ENCODE peak calls at places on chromosome X, in seven cellular contexts. Y, D, U, N, O, X and S are unnamed samples.

GRCh38 chrX:133569217-133569616 is 153.9 kb upstream of the GPC4 start:
- DNase-seq in O (no peak), N (no peak), U (no peak), X (no peak), D (no peak), Y (no peak), S (no peak)

GRCh38 chrX:9114245-9114644 is 80.3 kb upstream of the FAM9B start:
- DNase-seq in O (no peak), X (no peak), D (peak; percentile 6), Y (no peak), N (no peak), U (no peak), S (no peak)

GRCh38 chrX:151082077-151082948 is 94.1 kb upstream of the GPR50 start:
- DNase-seq in N (no peak), X (peak; percentile 83), O (peak; percentile 32), U (peak; percentile 76), Y (peak; percentile 34), D (peak; percentile 66), S (peak; percentile 87)

GRCh38 chrX:44945736-44946135 is 72.7 kb downstream of the KDM6A start:
- DNase-seq in N (no peak), D (no peak), X (no peak), Y (no peak), U (no peak), O (no peak), S (no peak)

GRCh38 chrX:83185010-83185409 is 323.1 kb upstream of the POU3F4 start:
- DNase-seq in X (no peak), U (no peak), O (no peak), Y (no peak), D (no peak), N (no peak), S (no peak)

GRCh38 chrX:154140742-154141141 is 3.3 kb upstream of the OPN1LW start:
- DNase-seq in D (no peak), O (no peak), N (no peak), U (no peak), X (no peak), Y (no peak), S (no peak)

GRCh38 chrX:43467608-43468234 is 188.4 kb upstream of the MAOA start:
- DNase-seq in N (no peak), O (no peak), U (no peak), D (no peak), X (no peak), Y (no peak), S (no peak)

GRCh38 chrX:150990910-150991309 is 7.8 kb downstream of the HMGB3 start:
- DNase-seq in N (no peak), U (no peak), O (no peak), X (no peak), Y (no peak), D (no peak), S (no peak)

GRCh38 chrX:32293962-32294708 is 917.2 kb downstream of the DMD start:
- DNase-seq in Y (no peak), D (no peak), X (no peak), U (no peak), N (no peak), O (no peak), S (no peak)

GRCh38 chrX:103686199-103687072 is at the start of gene MORF4L2:
- DNase-seq in X (peak; percentile 73), O (peak; percentile 79), Y (peak; percentile 99), U (peak; percentile 91), D (peak; percentile 99), N (peak; percentile 99), S (peak; percentile 82)

GRCh38 chrX:133415276-133416105 is at the start of gene GPC4:
- DNase-seq in O (no peak), Y (peak; percentile 52), N (no peak), X (peak; percentile 81), D (no peak), U (peak; percentile 91), S (peak; percentile 71)

GRCh38 chrX:153645921-153646481 is 1.0 kb upstream of the DUSP9 start:
- DNase-seq in N (no peak), Y (no peak), U (no peak), D (no peak), O (no peak), X (no peak), S (no peak)

GRCh38 chrX:153635788-153636668 is 11.0 kb upstream of the DUSP9 start:
- DNase-seq in U (peak; percentile 56), X (peak; percentile 76), D (peak; percentile 14), N (no peak), O (no peak), Y (peak; percentile 4), S (no peak)

GRCh38 chrX:55731826-55732225 is 14.3 kb downstream of the RRAGB start:
- DNase-seq in O (no peak), X (no peak), U (no peak), Y (peak; percentile 2), D (no peak), N (no peak), S (no peak)

GRCh38 chrX:153866302-153867019 is 19.5 kb downstream of the L1CAM start:
- DNase-seq in O (no peak), Y (no peak), U (no peak), X (no peak), D (no peak), N (no peak), S (no peak)

GRCh38 chrX:106612403-106612789 is 618 bp downstream of the RADX start:
- DNase-seq in U (no peak), N (no peak), D (peak; percentile 57), X (peak; percentile 1), O (no peak), Y (no peak), S (no peak)

GRCh38 chrX:129493643-129494042 is 29.6 kb downstream of the SMARCA1 start:
- DNase-seq in O (no peak), U (no peak), N (peak; percentile 34), Y (peak; percentile 77), X (no peak), D (no peak), S (no peak)

GRCh38 chrX:118360429-118361125 is 14.7 kb downstream of the WDR44 start:
- DNase-seq in X (no peak), Y (no peak), N (no peak), O (no peak), U (no peak), D (no peak), S (no peak)

GRCh38 chrX:56385336-56385735 is 153.2 kb downstream of the KLF8 start:
- DNase-seq in N (no peak), U (no peak), Y (no peak), X (no peak), O (peak; percentile 4), D (no peak), S (no peak)

GRCh38 chrX:77640702-77641101 is 145.3 kb downstream of the ATRX start:
- DNase-seq in Y (no peak), D (no peak), U (no peak), O (no peak), X (no peak), N (no peak), S (no peak)

GRCh38 chrX:154313147-154313546 is 17.6 kb downstream of the TKTL1 start:
- DNase-seq in O (no peak), U (no peak), X (no peak), Y (no peak), D (no peak), N (no peak), S (no peak)

GRCh38 chrX:9897761-9898161 is 69.4 kb upstream of the CLDN34 start:
- DNase-seq in X (no peak), O (no peak), N (peak; percentile 92), Y (peak; percentile 85), D (no peak), U (no peak), S (no peak)